ENCODE peak calls at places on chromosome 2, in five cellular contexts. One of them, this sample, is unnamed.

GRCh38 chr2:26630235-26630634 is 10.9 kb downstream of the CIB4 start:
- DNase-seq in type B pancreatic cell: no peak
- DNase-seq in M059J: no peak
- DNase-seq in mucosa of descending colon: no peak
- DNase-seq in K562: no peak
- DNase-seq in this sample: no peak

GRCh38 chr2:24352664-24353063 is 7.7 kb downstream of the ITSN2 start:
- DNase-seq in M059J: no peak
- DNase-seq in mucosa of descending colon: no peak
- DNase-seq in K562: no peak
- DNase-seq in type B pancreatic cell: no peak
- DNase-seq in this sample: no peak

GRCh38 chr2:213232649-213233437 is 51.4 kb upstream of the SPAG16 start:
- DNase-seq in type B pancreatic cell: no peak
- DNase-seq in mucosa of descending colon: no peak
- DNase-seq in M059J: peak; percentile 54
- DNase-seq in K562: no peak
- DNase-seq in this sample: no peak

GRCh38 chr2:219289537-219290361 is 10.6 kb downstream of the DNAJB2 start:
- DNase-seq in K562: peak; percentile 24
- DNase-seq in mucosa of descending colon: peak; percentile 61
- DNase-seq in M059J: peak; percentile 66
- DNase-seq in type B pancreatic cell: no peak
- DNase-seq in this sample: no peak

GRCh38 chr2:102724016-102724490 is 37.8 kb upstream of the TMEM182 start:
- DNase-seq in type B pancreatic cell: no peak
- DNase-seq in mucosa of descending colon: no peak
- DNase-seq in M059J: no peak
- DNase-seq in K562: no peak
- DNase-seq in this sample: no peak

GRCh38 chr2:145245268-145245667 is 725.3 kb upstream of the ZEB2 start:
- DNase-seq in mucosa of descending colon: no peak
- DNase-seq in K562: no peak
- DNase-seq in type B pancreatic cell: no peak
- DNase-seq in M059J: peak; percentile 9
- DNase-seq in this sample: no peak

GRCh38 chr2:226738821-226739507 is 60.7 kb downstream of the IRS1 start:
- DNase-seq in M059J: no peak
- DNase-seq in mucosa of descending colon: no peak
- DNase-seq in type B pancreatic cell: no peak
- DNase-seq in K562: no peak
- DNase-seq in this sample: no peak

GRCh38 chr2:76569819-76570218 is 859.1 kb upstream of the GCFC2 start:
- DNase-seq in M059J: no peak
- DNase-seq in mucosa of descending colon: no peak
- DNase-seq in K562: no peak
- DNase-seq in type B pancreatic cell: no peak
- DNase-seq in this sample: no peak

GRCh38 chr2:238285653-238286082 is 2.7 kb downstream of the PER2 start:
- DNase-seq in type B pancreatic cell: no peak
- DNase-seq in mucosa of descending colon: peak; percentile 75
- DNase-seq in K562: no peak
- DNase-seq in M059J: peak; percentile 97
- DNase-seq in this sample: peak; percentile 50

GRCh38 chr2:134429886-134430285 is 176.0 kb downstream of the MGAT5 start:
- DNase-seq in M059J: no peak
- DNase-seq in type B pancreatic cell: peak; percentile 24
- DNase-seq in K562: no peak
- DNase-seq in mucosa of descending colon: no peak
- DNase-seq in this sample: no peak

GRCh38 chr2:236813806-236814205 is 244.2 kb downstream of the ACKR3 start:
- DNase-seq in type B pancreatic cell: no peak
- DNase-seq in M059J: no peak
- DNase-seq in mucosa of descending colon: no peak
- DNase-seq in K562: no peak
- DNase-seq in this sample: no peak

GRCh38 chr2:11750917-11751316 is 4.5 kb downstream of the LPIN1 start:
- DNase-seq in M059J: peak; percentile 57
- DNase-seq in K562: no peak
- DNase-seq in mucosa of descending colon: no peak
- DNase-seq in type B pancreatic cell: no peak
- DNase-seq in this sample: no peak

This sample was measured in iPS-NIHi11.